ENCODE peak calls at places on chromosomes 1 and 21, in ten cellular contexts. L, T, H, K, D, O, C, Q, Z and B are unnamed samples.

GRCh38 chr21:25416669-25417068 is 190.6 kb downstream of the MRPL39 start:
- DNase-seq in T (no peak), K (no peak), L (no peak), D (no peak), C (no peak), Z (no peak), Q (no peak), O (no peak), H (no peak), B (no peak)

GRCh38 chr21:33286600-33287456 is 20.7 kb downstream of the IL10RB start:
- DNase-seq in H (peak; percentile 67), O (no peak), K (no peak), L (no peak), C (no peak), Q (peak; percentile 83), D (peak; percentile 87), Z (no peak), T (no peak), B (no peak)

GRCh38 chr1:6035265-6035664 is 10.4 kb upstream of the KCNAB2 start:
- DNase-seq in O (no peak), Q (no peak), L (no peak), K (no peak), C (no peak), D (no peak), Z (no peak), T (no peak), H (no peak), B (no peak)

GRCh38 chr1:202283379-202283844 is 58.3 kb downstream of the UBE2T start:
- DNase-seq in Q (peak; percentile 58), H (no peak), O (no peak), K (no peak), T (no peak), L (peak; percentile 78), D (peak; percentile 89), Z (no peak), C (no peak), B (peak; percentile 48)

GRCh38 chr1:107534632-107535031 is 393.8 kb downstream of the NTNG1 start:
- DNase-seq in O (no peak), T (no peak), C (no peak), L (no peak), K (no peak), Q (no peak), Z (no peak), H (no peak), D (no peak), B (no peak)

GRCh38 chr1:183968386-183968785 is 69.1 kb downstream of the COLGALT2 start:
- DNase-seq in Z (no peak), C (no peak), O (no peak), L (no peak), D (no peak), T (no peak), K (no peak), H (no peak), Q (no peak), B (no peak)

GRCh38 chr1:12173631-12174121 is 6.9 kb downstream of the TNFRSF1B start:
- DNase-seq in O (no peak), Q (no peak), T (peak; percentile 63), C (peak; percentile 74), H (peak; percentile 18), L (no peak), Z (peak; percentile 45), K (no peak), D (no peak), B (no peak)

GRCh38 chr1:54610601-54611580 is 12.4 kb downstream of the FAM151A start:
- DNase-seq in O (peak; percentile 25), K (peak; percentile 11), Q (no peak), L (no peak), C (no peak), Z (no peak), D (no peak), T (no peak), H (no peak), B (no peak)

GRCh38 chr1:50424940-50425375 is 1.7 kb upstream of the DMRTA2 start:
- DNase-seq in T (no peak), Z (no peak), D (no peak), Q (no peak), K (peak; percentile 35), O (no peak), H (no peak), L (no peak), C (no peak), B (peak; percentile 20)

GRCh38 chr1:228146761-228147693 is 2.7 kb upstream of the GJC2 start:
- DNase-seq in Q (no peak), T (no peak), H (no peak), K (no peak), D (no peak), Z (no peak), L (no peak), O (no peak), C (no peak), B (no peak)

GRCh38 chr1:89975540-89976125 is 19.3 kb upstream of the ZNF326 start:
- DNase-seq in K (no peak), Q (no peak), Z (no peak), L (no peak), H (no peak), O (no peak), T (no peak), D (no peak), C (no peak), B (no peak)

GRCh38 chr21:42027804-42028753 is 17.9 kb upstream of the ZBTB21 start:
- DNase-seq in C (no peak), O (peak; percentile 64), T (no peak), K (no peak), H (no peak), Q (no peak), Z (no peak), D (no peak), L (no peak), B (no peak)

GRCh38 chr1:186326009-186326408 is 49.0 kb downstream of the TPR start:
- DNase-seq in O (no peak), D (no peak), Q (no peak), T (no peak), Z (no peak), H (no peak), L (no peak), C (no peak), K (no peak), B (no peak)

GRCh38 chr1:116874622-116875277 is 35.0 kb upstream of the PTGFRN start:
- DNase-seq in Z (no peak), H (no peak), T (no peak), L (no peak), C (no peak), K (no peak), D (peak; percentile 29), Q (no peak), O (no peak), B (no peak)

GRCh38 chr21:44425307-44425894 is 29.9 kb upstream of the LRRC3 start:
- DNase-seq in D (no peak), Q (no peak), K (peak; percentile 12), C (no peak), Z (no peak), H (no peak), O (peak; percentile 57), L (no peak), T (no peak), B (no peak)

DNA sequence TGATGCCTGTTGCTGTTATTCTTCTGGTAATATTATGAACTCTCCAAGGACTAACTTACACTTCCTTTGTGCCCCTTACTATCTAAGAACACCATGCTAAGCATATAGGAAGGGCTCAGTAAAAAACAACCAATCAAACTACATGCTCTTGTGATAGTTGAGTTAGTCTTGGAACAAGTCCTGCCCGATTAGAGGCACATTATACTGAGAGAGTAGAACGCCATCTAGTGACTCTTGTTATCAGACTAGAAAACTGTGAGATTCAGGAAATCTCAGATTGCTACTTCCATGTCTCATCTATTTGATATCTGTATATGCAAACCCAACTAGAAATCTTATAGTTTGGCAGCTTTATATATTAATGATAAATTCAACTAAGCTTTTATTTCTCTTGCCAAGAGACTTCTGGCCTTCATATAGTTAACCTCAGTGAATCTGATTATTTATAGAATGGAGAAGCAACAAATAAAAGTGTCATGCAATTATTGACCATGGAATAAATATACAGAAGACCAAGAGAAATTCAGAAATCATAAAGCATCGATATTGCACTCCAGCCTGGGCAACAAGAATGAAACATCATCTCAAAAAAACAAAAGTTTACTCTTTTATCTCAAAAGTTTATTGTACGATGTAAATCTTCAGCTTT is 7.8 kb upstream of the SRRM1 start:
- DNase-seq in C (no peak), Q (peak; percentile 86), H (no peak), K (no peak), D (peak; percentile 61), Z (no peak), T (peak; percentile 13), O (no peak), L (peak; percentile 42), B (no peak)
- TF ChIP-seq CTCF in C (peak; percentile 76), Q (peak; percentile 71), H (peak; percentile 33), K (no peak), D (peak; percentile 55), Z (peak; percentile 50), T (peak; percentile 54), O (peak; percentile 44), L (peak; percentile 60), B (peak; percentile 49)

DNA sequence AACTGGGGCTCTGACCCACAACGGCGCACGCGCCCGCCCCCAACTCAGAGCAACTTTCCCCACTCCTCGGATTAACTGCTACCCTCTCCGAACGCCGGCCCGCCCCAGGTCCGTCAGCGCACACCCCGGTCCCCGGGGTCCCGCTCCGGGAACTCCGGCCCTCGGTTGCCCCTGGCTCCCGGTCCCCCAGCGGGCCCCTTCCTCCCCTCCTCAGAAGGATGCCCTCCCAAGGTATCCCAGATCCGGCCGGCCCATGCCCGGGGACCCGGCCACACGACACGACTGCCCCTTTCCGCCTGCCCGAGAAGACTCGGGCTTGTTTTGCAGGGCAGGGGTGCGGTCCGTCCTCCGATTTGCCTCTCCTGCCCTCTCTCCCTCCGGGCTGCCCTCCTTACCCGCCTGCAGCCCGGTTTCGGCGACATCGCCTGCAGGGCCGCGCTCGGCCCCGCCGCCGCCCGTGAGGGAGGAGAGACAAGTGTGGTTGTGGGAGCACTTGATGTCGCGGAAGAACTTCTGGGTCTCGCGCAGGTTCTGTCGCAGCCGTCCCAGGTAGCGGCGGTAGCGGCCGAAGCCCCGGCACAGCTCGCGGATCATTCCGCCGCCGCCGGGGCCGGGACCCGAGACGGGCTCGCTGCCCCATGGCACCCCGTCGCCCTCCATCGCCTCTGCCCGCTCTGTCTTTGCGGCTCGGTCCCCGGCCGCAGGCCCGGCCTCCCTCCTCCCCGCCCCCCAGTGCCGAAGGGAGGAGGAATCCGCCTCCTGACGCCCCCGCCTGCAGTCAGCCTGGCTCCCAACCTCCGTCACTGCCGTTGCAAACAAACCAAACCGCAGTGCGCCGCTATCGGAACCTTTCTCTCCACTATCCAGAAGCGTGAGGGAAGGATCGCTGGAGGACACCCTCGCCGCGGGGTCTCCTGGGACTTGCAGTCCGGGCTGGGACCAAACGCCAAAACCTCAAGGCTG is at the start of gene DSTYK:
- DNase-seq in H (peak; percentile 93), Q (peak; percentile 98), C (peak; percentile 88), K (peak; percentile 97), Z (peak; percentile 94), L (peak; percentile 57), D (peak; percentile 95), T (peak; percentile 93), O (peak; percentile 98), B (peak; percentile 89)
- TF ChIP-seq CTCF in H (no peak), Q (no peak), C (no peak), K (no peak), Z (no peak), L (no peak), D (no peak), T (no peak), O (no peak), B (no peak)

GRCh38 chr1:62436466-62437272 is at the start of gene USP1:
- DNase-seq in Q (peak; percentile 100), K (peak; percentile 96), D (peak; percentile 100), T (peak; percentile 95), L (peak; percentile 99), O (peak; percentile 99), Z (peak; percentile 98), H (peak; percentile 99), C (peak; percentile 95), B (peak; percentile 93)
- TF ChIP-seq CTCF in Q (no peak), K (no peak), D (no peak), T (no peak), L (no peak), O (no peak), Z (no peak), H (no peak), C (no peak), B (no peak)

GRCh38 chr21:34544032-34544496 is 32.1 kb upstream of the KCNE1 start:
- DNase-seq in C (peak; percentile 4), D (peak; percentile 61), T (peak; percentile 42), Z (peak; percentile 36), Q (peak; percentile 69), K (peak; percentile 66), H (peak; percentile 82), O (no peak), L (no peak), B (peak; percentile 22)
- TF ChIP-seq CTCF in C (no peak), D (peak; percentile 69), T (peak; percentile 57), Z (peak; percentile 45), Q (peak; percentile 51), K (peak; percentile 58), H (peak; percentile 19), O (peak; percentile 48), L (peak; percentile 43), B (peak; percentile 16)